ENCODE peak calls at places on chromosomes 3 and 15, in seven cellular contexts. I is CD4-positive, CD25-positive, alpha-beta regulatory T cell; Z is A549; C is colonic mucosa; V is iPS DF 6.9; F is breast epithelium; X is tibial nerve. H is an unnamed sample.

GRCh38 chr15:35858707-35859106 is 312.7 kb upstream of the DPH6 start:
- DNase-seq in C (no peak), I (no peak), F (no peak), V (no peak), Z (no peak), X (no peak), H (no peak)

GRCh38 chr3:65778966-65779365 is 259.8 kb downstream of the MAGI1 start:
- DNase-seq in V (no peak), X (no peak), I (no peak), Z (no peak), C (no peak), F (no peak), H (no peak)

GRCh38 chr3:164458986-164459385 is 619.3 kb downstream of the SI start:
- DNase-seq in F (no peak), X (no peak), I (no peak), Z (no peak), V (no peak), C (no peak), H (no peak)

GRCh38 chr3:183958226-183958625 is 59.5 kb downstream of the ABCC5 start:
- DNase-seq in C (no peak), I (no peak), F (no peak), Z (no peak), V (no peak), X (no peak), H (no peak)

GRCh38 chr3:136396916-136397315 is 146.8 kb downstream of the PCCB start:
- DNase-seq in I (no peak), V (no peak), Z (no peak), X (no peak), C (no peak), F (no peak), H (no peak)

GRCh38 chr3:134367412-134367811 is 6.8 kb downstream of the AMOTL2 start:
- DNase-seq in X (no peak), V (no peak), F (peak; percentile 46), Z (no peak), C (peak; percentile 16), I (no peak), H (peak; percentile 61)

GRCh38 chr3:157066335-157067071 is 93.4 kb downstream of the CCNL1 start:
- DNase-seq in C (no peak), Z (no peak), X (no peak), V (no peak), I (no peak), F (no peak), H (no peak)

GRCh38 chr3:170585937-170586310 is at the start of gene SLC7A14:
- DNase-seq in C (no peak), I (no peak), V (no peak), X (no peak), Z (no peak), F (no peak), H (no peak)

GRCh38 chr15:70279096-70279495 is 181.4 kb upstream of the TLE3 start:
- DNase-seq in Z (no peak), F (peak; percentile 12), C (no peak), I (no peak), X (no peak), V (no peak), H (no peak)

GRCh38 chr3:48225587-48225986 is 2.3 kb downstream of the CAMP start:
- DNase-seq in Z (no peak), I (no peak), X (no peak), V (no peak), F (no peak), C (peak; percentile 44), H (no peak)

GRCh38 chr3:129116482-129116946 is 5.1 kb downstream of the RAB43 start:
- DNase-seq in C (peak; percentile 42), X (no peak), V (no peak), F (no peak), Z (no peak), I (peak; percentile 28), H (no peak)

GRCh38 chr3:163924600-163924999 is 1153.7 kb downstream of the SI start:
- DNase-seq in C (no peak), Z (no peak), F (no peak), V (no peak), I (no peak), X (no peak), H (no peak)

GRCh38 chr3:55885721-55886120 is 398.6 kb upstream of the WNT5A start:
- DNase-seq in C (no peak), X (no peak), Z (no peak), V (no peak), F (no peak), I (no peak), H (no peak)

GRCh38 chr15:23857028-23857641 is 170.0 kb upstream of the NDN start:
- DNase-seq in X (peak; percentile 61), Z (peak; percentile 43), F (no peak), I (no peak), C (peak; percentile 51), V (peak; percentile 31), H (no peak)

GRCh38 chr15:25797035-25797434 is 66.1 kb downstream of the ATP10A start:
- DNase-seq in Z (no peak), V (no peak), I (no peak), F (no peak), X (no peak), C (no peak), H (no peak)

GRCh38 chr3:97863775-97864174 is 42.0 kb downstream of the CRYBG3 start:
- DNase-seq in Z (no peak), C (no peak), I (no peak), F (no peak), V (no peak), X (no peak), H (no peak)

GRCh38 chr3:176566757-176567156 is 630.5 kb downstream of the TBL1XR1 start:
- DNase-seq in I (no peak), F (no peak), C (no peak), Z (no peak), X (no peak), V (no peak), H (no peak)

DNA sequence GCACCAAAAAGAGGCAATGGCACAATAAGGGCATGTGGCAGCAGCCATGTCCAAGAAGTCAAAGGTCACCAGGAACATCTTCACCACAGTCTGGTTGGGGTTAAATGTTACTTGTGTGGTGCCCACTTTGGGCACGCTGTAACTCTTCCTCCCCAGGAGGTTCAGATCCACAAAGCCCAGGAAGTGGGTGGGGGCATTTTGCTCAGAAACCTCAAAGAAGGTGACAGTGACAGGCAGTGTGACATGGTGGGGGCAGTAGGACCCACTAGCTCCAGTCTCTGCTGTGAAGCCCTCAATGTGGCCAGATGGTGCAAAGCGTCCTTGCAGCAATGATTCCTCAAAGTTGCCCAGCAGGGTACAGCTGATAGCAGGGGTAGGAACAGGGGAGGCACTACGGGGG is 5.8 kb downstream of the ZNF80 start:
- DNase-seq in Z (no peak), C (no peak), X (no peak), I (peak; percentile 61), F (no peak), V (no peak), H (no peak)
- H3K4me1 ChIP-seq in Z (no peaks in the 10 kb centered on the region), C (no peaks in the 10 kb centered on the region), X (no peaks in the 10 kb centered on the region), I (peaks cover 91% of the 10 kb centered on the region), F (no peaks in the 10 kb centered on the region), V (no peaks in the 10 kb centered on the region), H (no peaks in the 10 kb centered on the region)

DNA sequence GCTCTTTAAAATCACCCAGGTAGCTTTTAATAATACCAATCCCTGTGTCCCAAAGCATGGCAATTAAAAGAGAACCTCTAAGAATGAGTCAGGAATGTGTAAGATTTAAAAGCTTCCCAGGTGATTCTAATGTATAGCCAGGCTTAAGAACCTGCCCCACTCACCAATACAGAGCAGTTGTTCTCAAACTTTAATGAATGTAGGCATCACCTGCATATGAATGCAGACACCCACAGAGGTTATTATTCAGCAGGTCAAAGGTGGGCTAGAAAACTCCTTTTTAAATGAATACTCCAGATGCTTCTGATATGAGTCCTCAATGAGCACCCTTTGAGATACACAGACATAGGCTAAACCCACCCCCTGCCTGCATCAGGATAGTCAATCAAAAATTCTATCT is 298.1 kb upstream of the KCNMB2 start:
- DNase-seq in I (no peak), X (no peak), C (no peak), F (no peak), V (peak; percentile 31), Z (no peak), H (no peak)
- H3K4me1 ChIP-seq in I (no peaks in the 10 kb centered on the region), X (no peaks in the 10 kb centered on the region), C (no peaks in the 10 kb centered on the region), F (no peaks in the 10 kb centered on the region), V (peaks cover 1% of the 10 kb centered on the region), Z (peaks cover 6% of the 10 kb centered on the region), H (no peaks in the 10 kb centered on the region)

DNA sequence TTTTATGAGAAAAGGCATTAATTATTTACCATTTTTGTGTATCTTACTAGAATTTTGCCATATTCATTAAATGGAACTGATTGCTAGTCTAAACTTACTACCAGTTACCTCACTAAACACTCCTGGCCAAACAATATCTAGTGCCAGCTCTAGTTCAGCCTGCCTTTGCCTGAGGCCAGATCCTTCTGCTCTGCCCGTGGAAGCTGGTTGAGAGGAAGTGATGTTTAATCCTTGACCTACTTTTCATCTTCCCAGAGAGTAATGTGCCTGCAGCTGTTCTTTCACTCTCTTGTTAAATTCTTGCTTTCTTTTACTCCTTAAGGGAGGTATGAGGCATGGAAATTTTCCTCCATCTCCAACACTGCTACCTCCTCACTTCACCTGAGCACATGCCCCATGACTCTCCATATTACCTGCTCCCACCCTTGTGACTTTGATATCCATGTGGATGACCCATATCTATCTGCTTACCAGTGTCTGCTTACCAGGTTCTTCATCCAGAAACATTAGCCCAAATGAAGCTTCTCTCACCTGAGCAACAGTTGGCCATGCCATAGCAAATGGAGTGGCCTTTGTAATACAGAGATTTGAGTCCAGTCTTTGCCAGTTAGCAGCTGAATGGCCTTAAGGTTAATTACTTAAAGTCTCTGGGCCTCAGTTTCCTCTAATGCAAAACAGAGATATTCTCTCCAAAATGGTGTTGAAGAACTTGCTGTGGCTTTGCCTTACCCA is 53.4 kb downstream of the UBE2E1 start:
- DNase-seq in V (no peak), I (no peak), X (no peak), C (no peak), F (peak; percentile 71), Z (no peak), H (no peak)
- H3K4me1 ChIP-seq in V (no peaks in the 10 kb centered on the region), I (peaks cover 22% of the 10 kb centered on the region), X (no peaks in the 10 kb centered on the region), C (no peaks in the 10 kb centered on the region), F (peaks cover 3% of the 10 kb centered on the region), Z (peaks cover 19% of the 10 kb centered on the region), H (peaks cover 49% of the 10 kb centered on the region)

GRCh38 chr3:38153986-38154608 is 11.2 kb upstream of the OXSR1 start:
- DNase-seq in F (no peak), Z (no peak), C (no peak), I (no peak), V (no peak), X (no peak), H (no peak)

GRCh38 chr3:38150780-38151528 is 12.5 kb downstream of the MYD88 start:
- DNase-seq in V (no peak), X (no peak), C (no peak), Z (no peak), I (no peak), F (no peak), H (no peak)

GRCh38 chr3:38151667-38152265 is 13.3 kb downstream of the MYD88 start:
- DNase-seq in Z (no peak), F (no peak), V (no peak), C (no peak), X (no peak), I (peak; percentile 66), H (no peak)

GRCh38 chr3:38153221-38153620 is 12.1 kb upstream of the OXSR1 start:
- DNase-seq in F (no peak), I (no peak), Z (no peak), C (no peak), X (no peak), V (no peak), H (no peak)

DNA sequence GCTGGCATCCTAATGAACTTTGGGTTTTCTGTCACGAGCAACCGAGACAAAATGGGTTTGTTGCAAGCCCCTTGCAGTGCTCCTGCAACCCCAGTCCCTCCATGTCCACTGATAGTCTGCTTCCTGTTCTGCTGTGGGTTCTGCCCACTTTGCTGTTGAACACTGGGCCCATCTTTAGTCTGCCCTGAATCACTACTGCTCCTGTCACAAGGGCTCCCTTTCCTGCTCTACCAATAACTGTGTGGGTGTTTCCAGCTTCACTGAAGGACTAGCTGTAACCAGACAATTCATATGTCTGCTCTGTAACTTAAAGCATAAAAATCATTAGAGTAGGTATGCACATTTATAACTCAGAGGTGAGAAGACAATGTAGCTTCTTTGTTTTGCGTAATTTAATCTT is 12.7 kb upstream of the OXSR1 start:
- DNase-seq in I (no peak), V (no peak), X (no peak), Z (no peak), F (no peak), C (no peak), H (no peak)
- H3K4me1 ChIP-seq in I (peaks cover 12% of the 10 kb centered on the region), V (no peaks in the 10 kb centered on the region), X (no peaks in the 10 kb centered on the region), Z (peaks cover 3% of the 10 kb centered on the region), F (no peaks in the 10 kb centered on the region), C (no peaks in the 10 kb centered on the region), H (no peaks in the 10 kb centered on the region)

H was measured in left lung.